ENCODE peak calls at places on chromosomes 16 and 17, in four cellular contexts. One of them, this sample, is unnamed.

GRCh38 chr17:80478487-80479245 is 2.3 kb upstream of the NPTX1 start:
- DNase-seq in right cardiac atrium: no peak
- DNase-seq in heart right ventricle: no peak
- DNase-seq in lower lobe of right lung: no peak
- DNase-seq in this sample: no peak

GRCh38 chr17:35095741-35096140 is 23.9 kb downstream of the RAD51D start:
- DNase-seq in right cardiac atrium: no peak
- DNase-seq in heart right ventricle: no peak
- DNase-seq in lower lobe of right lung: no peak
- DNase-seq in this sample: no peak

GRCh38 chr16:20393801-20394637 is 10.5 kb downstream of the PDILT start:
- DNase-seq in right cardiac atrium: no peak
- DNase-seq in heart right ventricle: no peak
- DNase-seq in lower lobe of right lung: no peak
- DNase-seq in this sample: no peak

GRCh38 chr17:74632597-74632996 is 9.1 kb upstream of the CD300E start:
- DNase-seq in right cardiac atrium: no peak
- DNase-seq in heart right ventricle: no peak
- DNase-seq in lower lobe of right lung: no peak
- DNase-seq in this sample: no peak

GRCh38 chr17:60248618-60249516 is 99.1 kb downstream of the CA4 start:
- DNase-seq in right cardiac atrium: no peak
- DNase-seq in heart right ventricle: no peak
- DNase-seq in lower lobe of right lung: no peak
- DNase-seq in this sample: no peak

GRCh38 chr16:70160388-70160787 is 13.2 kb upstream of the CLEC18C start:
- DNase-seq in right cardiac atrium: no peak
- DNase-seq in heart right ventricle: no peak
- DNase-seq in lower lobe of right lung: no peak
- DNase-seq in this sample: no peak

GRCh38 chr16:533391-534088 is 6.0 kb downstream of the CAPN15 start:
- DNase-seq in right cardiac atrium: no peak
- DNase-seq in heart right ventricle: no peak
- DNase-seq in lower lobe of right lung: no peak
- DNase-seq in this sample: peak; percentile 51

GRCh38 chr16:21611546-21612384 is 12.4 kb downstream of the METTL9 start:
- DNase-seq in right cardiac atrium: no peak
- DNase-seq in heart right ventricle: no peak
- DNase-seq in lower lobe of right lung: no peak
- DNase-seq in this sample: peak; percentile 38

GRCh38 chr16:4535627-4536108 is 2.9 kb downstream of the CDIP1 start:
- DNase-seq in right cardiac atrium: no peak
- DNase-seq in heart right ventricle: no peak
- DNase-seq in lower lobe of right lung: no peak
- DNase-seq in this sample: no peak

GRCh38 chr16:67389911-67390815 is 3.1 kb downstream of the TPPP3 start:
- DNase-seq in right cardiac atrium: peak; percentile 30
- DNase-seq in heart right ventricle: peak; percentile 50
- DNase-seq in lower lobe of right lung: peak; percentile 73
- DNase-seq in this sample: no peak

GRCh38 chr16:2895813-2896212 is 12.8 kb downstream of the FLYWCH2 start:
- DNase-seq in right cardiac atrium: no peak
- DNase-seq in heart right ventricle: no peak
- DNase-seq in lower lobe of right lung: peak; percentile 11
- DNase-seq in this sample: no peak

GRCh38 chr17:16086957-16087356 is 87.3 kb downstream of the TTC19 start:
- DNase-seq in right cardiac atrium: no peak
- DNase-seq in heart right ventricle: no peak
- DNase-seq in lower lobe of right lung: no peak
- DNase-seq in this sample: no peak

GRCh38 chr17:36877001-36877400 is 60.3 kb upstream of the LHX1 start:
- DNase-seq in right cardiac atrium: no peak
- DNase-seq in heart right ventricle: no peak
- DNase-seq in lower lobe of right lung: no peak
- DNase-seq in this sample: no peak

GRCh38 chr17:42537156-42537805 is 1.2 kb downstream of the NAGLU start:
- DNase-seq in right cardiac atrium: peak; percentile 26
- DNase-seq in heart right ventricle: no peak
- DNase-seq in lower lobe of right lung: no peak
- DNase-seq in this sample: no peak
- H3K27ac ChIP-seq in right cardiac atrium: peak overlapping the region; percentile 92
- H3K27ac ChIP-seq in heart right ventricle: peak overlapping the region; percentile 81
- H3K27ac ChIP-seq in lower lobe of right lung: peak overlapping the region; percentile 83
- H3K27ac ChIP-seq in this sample: no peak overlapping the region

GRCh38 chr17:2074919-2075318 is 20.0 kb downstream of the HIC1 start:
- DNase-seq in right cardiac atrium: no peak
- DNase-seq in heart right ventricle: no peak
- DNase-seq in lower lobe of right lung: no peak
- DNase-seq in this sample: no peak
- H3K4me1 ChIP-seq in right cardiac atrium: peaks cover 19% of the 10 kb centered on the region
- H3K4me1 ChIP-seq in heart right ventricle: peaks cover 36% of the 10 kb centered on the region
- H3K4me1 ChIP-seq in lower lobe of right lung: peaks cover 55% of the 10 kb centered on the region
- H3K4me1 ChIP-seq in this sample: peaks cover 35% of the 10 kb centered on the region

DNA sequence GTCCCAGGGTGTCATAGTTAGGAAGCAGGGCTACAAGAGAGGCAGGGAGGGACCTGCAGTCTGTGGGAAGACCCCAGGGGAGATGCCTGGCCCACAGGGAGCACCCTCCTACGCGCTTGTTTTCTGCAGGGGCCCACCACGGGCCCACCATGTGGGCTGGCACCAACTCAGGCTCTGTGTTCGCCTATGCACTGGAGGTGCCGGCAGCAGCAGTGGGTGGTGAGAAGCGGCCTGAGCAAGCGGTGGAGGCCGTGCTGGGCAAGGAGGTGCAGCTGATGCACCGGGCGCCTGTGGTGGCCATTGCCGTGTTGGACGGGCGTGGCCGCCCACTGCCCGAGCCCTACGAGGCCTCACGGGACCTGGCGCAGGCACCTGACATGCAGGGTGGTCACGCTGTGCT is 15.0 kb downstream of the LLGL1 start:
- DNase-seq in right cardiac atrium: no peak
- DNase-seq in heart right ventricle: no peak
- DNase-seq in lower lobe of right lung: no peak
- DNase-seq in this sample: no peak
- H3K27me3 ChIP-seq in right cardiac atrium: no peaks in the 10 kb centered on the region
- H3K27me3 ChIP-seq in heart right ventricle: no peaks in the 10 kb centered on the region
- H3K27me3 ChIP-seq in lower lobe of right lung: no peaks in the 10 kb centered on the region
- H3K27me3 ChIP-seq in this sample: no peaks in the 10 kb centered on the region

GRCh38 chr17:48997827-48998556 is 807 bp downstream of the IGF2BP1 start:
- DNase-seq in right cardiac atrium: no peak
- DNase-seq in heart right ventricle: no peak
- DNase-seq in lower lobe of right lung: no peak
- DNase-seq in this sample: no peak

GRCh38 chr17:48995332-48995870 is 1.8 kb upstream of the IGF2BP1 start:
- DNase-seq in right cardiac atrium: no peak
- DNase-seq in heart right ventricle: no peak
- DNase-seq in lower lobe of right lung: no peak
- DNase-seq in this sample: peak; percentile 59

GRCh38 chr17:48995871-48996695 is 1.1 kb upstream of the IGF2BP1 start:
- DNase-seq in right cardiac atrium: no peak
- DNase-seq in heart right ventricle: no peak
- DNase-seq in lower lobe of right lung: no peak
- DNase-seq in this sample: no peak

GRCh38 chr17:48997103-48997826 is at the start of gene IGF2BP1:
- DNase-seq in right cardiac atrium: no peak
- DNase-seq in heart right ventricle: no peak
- DNase-seq in lower lobe of right lung: no peak
- DNase-seq in this sample: peak; percentile 81

DNA sequence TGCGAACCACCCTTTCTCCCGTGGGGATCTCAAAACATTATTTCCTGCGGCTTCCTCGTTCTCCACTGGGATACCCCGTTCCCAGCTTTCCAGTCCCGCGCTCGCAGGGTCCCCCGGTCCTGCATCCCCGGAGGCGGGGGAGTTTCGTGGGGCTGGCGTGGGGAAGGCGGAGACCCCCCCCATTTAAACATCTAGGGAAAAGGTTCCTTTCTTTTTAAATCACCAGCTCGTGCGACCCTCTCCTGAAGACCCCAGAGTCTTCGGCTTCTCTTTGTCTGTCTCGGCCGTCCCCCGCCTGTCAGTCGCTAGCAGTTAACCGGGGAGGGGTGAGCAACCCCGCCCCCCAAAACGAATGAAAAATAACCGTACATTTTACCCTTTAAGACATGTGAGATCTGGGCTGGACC is 486 bp upstream of the IGF2BP1 start:
- DNase-seq in right cardiac atrium: no peak
- DNase-seq in heart right ventricle: no peak
- DNase-seq in lower lobe of right lung: no peak
- DNase-seq in this sample: no peak
- H3K27ac ChIP-seq in right cardiac atrium: no peak overlapping the region
- H3K27ac ChIP-seq in heart right ventricle: no peak overlapping the region
- H3K27ac ChIP-seq in lower lobe of right lung: no peak overlapping the region
- H3K27ac ChIP-seq in this sample: peak overlapping the region; percentile 96

GRCh38 chr17:78781339-78782304 is at the start of gene CYTH1:
- DNase-seq in right cardiac atrium: peak; percentile 60
- DNase-seq in heart right ventricle: peak; percentile 63
- DNase-seq in lower lobe of right lung: peak; percentile 74
- DNase-seq in this sample: peak; percentile 29

GRCh38 chr17:78784397-78784751 is 2.3 kb upstream of the CYTH1 start:
- DNase-seq in right cardiac atrium: no peak
- DNase-seq in heart right ventricle: no peak
- DNase-seq in lower lobe of right lung: no peak
- DNase-seq in this sample: no peak

GRCh38 chr17:78785663-78786057 is 3.6 kb upstream of the CYTH1 start:
- DNase-seq in right cardiac atrium: no peak
- DNase-seq in heart right ventricle: no peak
- DNase-seq in lower lobe of right lung: no peak
- DNase-seq in this sample: no peak

GRCh38 chr17:78785011-78785662 is 3.1 kb upstream of the CYTH1 start:
- DNase-seq in right cardiac atrium: no peak
- DNase-seq in heart right ventricle: no peak
- DNase-seq in lower lobe of right lung: no peak
- DNase-seq in this sample: no peak

GRCh38 chr17:78783711-78784396 is 1.8 kb upstream of the CYTH1 start:
- DNase-seq in right cardiac atrium: no peak
- DNase-seq in heart right ventricle: no peak
- DNase-seq in lower lobe of right lung: no peak
- DNase-seq in this sample: peak; percentile 19
- H3K4me1 ChIP-seq in right cardiac atrium: no peaks in the 10 kb centered on the region
- H3K4me1 ChIP-seq in heart right ventricle: no peaks in the 10 kb centered on the region
- H3K4me1 ChIP-seq in lower lobe of right lung: peaks cover 45% of the 10 kb centered on the region
- H3K4me1 ChIP-seq in this sample: peaks cover 21% of the 10 kb centered on the region

GRCh38 chr17:40675905-40676304 is 10.9 kb upstream of the KRT222 start:
- DNase-seq in right cardiac atrium: no peak
- DNase-seq in heart right ventricle: no peak
- DNase-seq in lower lobe of right lung: no peak
- DNase-seq in this sample: no peak

GRCh38 chr17:40678902-40679522 is 14.0 kb upstream of the KRT222 start:
- DNase-seq in right cardiac atrium: no peak
- DNase-seq in heart right ventricle: no peak
- DNase-seq in lower lobe of right lung: no peak
- DNase-seq in this sample: no peak

GRCh38 chr17:40680998-40681397 is 16.0 kb upstream of the KRT222 start:
- DNase-seq in right cardiac atrium: no peak
- DNase-seq in heart right ventricle: no peak
- DNase-seq in lower lobe of right lung: no peak
- DNase-seq in this sample: no peak

DNA sequence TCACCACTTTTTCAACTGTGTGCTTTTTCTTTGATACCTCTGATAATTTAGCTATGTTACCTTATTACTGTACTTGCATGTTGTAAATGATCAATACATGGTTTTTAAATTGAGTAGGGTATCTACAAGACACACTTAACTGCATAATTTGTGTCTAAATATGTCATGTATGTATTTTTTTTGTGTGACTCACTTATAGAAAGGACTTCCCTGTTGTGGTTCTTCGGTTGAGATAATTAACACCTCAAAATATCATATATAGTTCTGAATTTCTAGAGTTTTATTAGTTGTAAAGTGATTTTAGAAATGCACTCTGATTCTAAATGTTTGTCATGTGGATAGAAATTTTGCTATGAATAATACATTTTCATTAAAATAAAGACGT is 14.5 kb upstream of the KRT222 start:
- DNase-seq in right cardiac atrium: no peak
- DNase-seq in heart right ventricle: no peak
- DNase-seq in lower lobe of right lung: no peak
- DNase-seq in this sample: no peak
- H3K27me3 ChIP-seq in right cardiac atrium: no peaks in the 10 kb centered on the region
- H3K27me3 ChIP-seq in heart right ventricle: peaks cover 9% of the 10 kb centered on the region
- H3K27me3 ChIP-seq in lower lobe of right lung: peaks cover 4% of the 10 kb centered on the region
- H3K27me3 ChIP-seq in this sample: no peaks in the 10 kb centered on the region

GRCh38 chr17:78771758-78772382 is 10.2 kb downstream of the CYTH1 start:
- DNase-seq in right cardiac atrium: no peak
- DNase-seq in heart right ventricle: no peak
- DNase-seq in lower lobe of right lung: no peak
- DNase-seq in this sample: no peak
- H3K27ac ChIP-seq in right cardiac atrium: no peak overlapping the region
- H3K27ac ChIP-seq in heart right ventricle: peak overlapping the region; percentile 1
- H3K27ac ChIP-seq in lower lobe of right lung: no peak overlapping the region
- H3K27ac ChIP-seq in this sample: peak overlapping the region; percentile 23

GRCh38 chr16:50154369-50154947 is 1.4 kb downstream of the TENT4B start:
- DNase-seq in right cardiac atrium: no peak
- DNase-seq in heart right ventricle: no peak
- DNase-seq in lower lobe of right lung: no peak
- DNase-seq in this sample: peak; percentile 25
- H3K4me1 ChIP-seq in right cardiac atrium: peaks cover 4% of the 10 kb centered on the region
- H3K4me1 ChIP-seq in heart right ventricle: peaks cover 3% of the 10 kb centered on the region
- H3K4me1 ChIP-seq in lower lobe of right lung: peaks cover 34% of the 10 kb centered on the region
- H3K4me1 ChIP-seq in this sample: peaks cover 9% of the 10 kb centered on the region

DNA sequence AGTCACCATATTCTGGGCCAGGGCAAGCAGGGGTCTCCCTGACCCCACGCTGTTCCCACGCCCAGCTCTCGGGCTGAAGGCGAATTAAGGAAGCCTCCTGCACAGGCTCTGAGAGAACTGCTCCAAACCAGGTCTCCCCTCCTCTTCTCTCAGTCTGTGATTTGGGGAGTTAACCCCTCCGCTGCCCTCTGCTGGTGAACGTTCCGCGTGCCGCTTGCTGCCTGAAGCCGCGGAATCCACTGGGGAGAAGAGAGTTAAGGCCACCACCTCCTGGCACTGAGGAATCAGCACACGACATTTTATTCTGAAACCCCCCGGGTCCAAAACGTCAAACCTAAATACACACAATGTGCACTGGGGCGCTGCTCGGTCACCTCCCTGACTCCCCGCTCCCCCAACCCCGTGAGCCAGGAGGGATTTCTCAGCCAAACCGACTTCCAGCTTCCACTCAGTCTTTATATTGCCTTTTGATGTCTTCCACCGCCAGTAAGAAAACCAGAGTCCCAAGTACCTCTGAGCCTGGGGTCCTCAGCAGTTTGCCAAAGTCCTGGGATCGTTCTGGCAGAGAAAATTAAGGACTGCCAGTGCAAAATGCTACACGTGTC is 54.4 kb upstream of the RCVRN start:
- DNase-seq in right cardiac atrium: no peak
- DNase-seq in heart right ventricle: peak; percentile 42
- DNase-seq in lower lobe of right lung: no peak
- DNase-seq in this sample: peak; percentile 67
- H3K27me3 ChIP-seq in right cardiac atrium: no peaks in the 10 kb centered on the region
- H3K27me3 ChIP-seq in heart right ventricle: peaks cover 6% of the 10 kb centered on the region
- H3K27me3 ChIP-seq in lower lobe of right lung: peaks cover 5% of the 10 kb centered on the region
- H3K27me3 ChIP-seq in this sample: peaks cover 3% of the 10 kb centered on the region

This sample was measured in cardiac muscle cell.